ENCODE peak calls at places on chromosomes 13 and 19, in seven cellular contexts. E is NCI-H2029 treated with DMSO at 0.1 percent for 48 hours, R is coronary artery, K is ovary, O is neural progenitor cell, Q is NCI-H2081, F is kidney glomerular epithelial cell. I is an unnamed sample.

GRCh38 chr19:56639217-56639616 is 3.7 kb upstream of the SMIM17 start:
- DNase-seq in E (no peak), R (no peak), K (no peak), O (peak), Q (no peak), F (no peak), I (no peak)

GRCh38 chr13:20370815-20371421 is 138.8 kb upstream of the GJB6 start:
- DNase-seq in E (no peak), R (no peak), K (no peak), O (no peak), Q (no peak), F (no peak), I (no peak)

GRCh38 chr13:92719868-92720267 is 506.7 kb upstream of the GPC6 start:
- DNase-seq in E (peak), R (no peak), K (no peak), O (peak), Q (peak), F (no peak), I (no peak)

GRCh38 chr19:57363734-57364181 is 407 bp downstream of the TRAPPC2B start:
- DNase-seq in E (no peak), R (no peak), K (no peak), O (no peak), Q (no peak), F (no peak), I (no peak)

GRCh38 chr13:106497079-106497478 is 38.4 kb downstream of the EFNB2 start:
- DNase-seq in E (no peak), R (no peak), K (no peak), O (no peak), Q (no peak), F (no peak), I (no peak)

GRCh38 chr13:20654156-20654555 is 49.3 kb upstream of the IL17D start:
- DNase-seq in E (no peak), R (no peak), K (no peak), O (no peak), Q (no peak), F (no peak), I (no peak)

GRCh38 chr13:38366954-38367645 is 17.4 kb downstream of the UFM1 start:
- DNase-seq in E (no peak), R (no peak), K (no peak), O (no peak), Q (no peak), F (no peak), I (no peak)

GRCh38 chr13:99634672-99635071 is 133.4 kb downstream of the TM9SF2 start:
- DNase-seq in E (no peak), R (no peak), K (no peak), O (no peak), Q (no peak), F (no peak), I (no peak)

GRCh38 chr13:108957369-108958012 is 328.1 kb downstream of the MYO16 start:
- DNase-seq in E (no peak), R (no peak), K (no peak), O (peak), Q (no peak), F (peak), I (no peak)

GRCh38 chr19:48311384-48311783 is 14.0 kb upstream of the EMP3 start:
- DNase-seq in E (no peak), R (no peak), K (no peak), O (no peak), Q (no peak), F (no peak), I (no peak)

GRCh38 chr19:44371815-44372480 is 15.5 kb upstream of the ZNF112 start:
- DNase-seq in E (no peak), R (no peak), K (no peak), O (no peak), Q (no peak), F (no peak), I (no peak)

GRCh38 chr19:28793391-28794168 is 419.4 kb downstream of the UQCRFS1 start:
- DNase-seq in E (no peak), R (no peak), K (no peak), O (peak), Q (no peak), F (no peak), I (peak)

GRCh38 chr13:38965281-38965680 is 25.4 kb downstream of the STOML3 start:
- DNase-seq in E (no peak), R (no peak), K (no peak), O (no peak), Q (no peak), F (no peak), I (no peak)

GRCh38 chr19:1672038-1672768 is 19.8 kb upstream of the TCF3 start:
- DNase-seq in E (no peak), R (no peak), K (no peak), O (peak), Q (no peak), F (no peak), I (peak)

GRCh38 chr19:48403606-48404005 is 10.1 kb downstream of the GRIN2D start:
- DNase-seq in E (no peak), R (no peak), K (no peak), O (peak), Q (no peak), F (peak), I (peak)

GRCh38 chr13:27004389-27004788 is 167.2 kb downstream of the USP12 start:
- DNase-seq in E (no peak), R (no peak), K (no peak), O (no peak), Q (no peak), F (no peak), I (no peak)

GRCh38 chr13:108728370-108728769 is 99.0 kb downstream of the MYO16 start:
- DNase-seq in E (no peak), R (no peak), K (no peak), O (peak), Q (no peak), F (no peak), I (no peak)

GRCh38 chr13:105196052-105196451 is 1339.4 kb downstream of the EFNB2 start:
- DNase-seq in E (no peak), R (no peak), K (no peak), O (no peak), Q (no peak), F (no peak), I (no peak)

GRCh38 chr19:46813570-46814358 is 25.4 kb upstream of the SLC1A5 start:
- DNase-seq in E (peak), R (peak), K (peak), O (no peak), Q (peak), F (no peak), I (peak)

GRCh38 chr19:342801-343421 is 1.7 kb downstream of the MIER2 start:
- DNase-seq in E (no peak), R (no peak), K (peak), O (no peak), Q (no peak), F (no peak), I (peak)

GRCh38 chr13:42875448-42876269 is 94.3 kb downstream of the FAM216B start:
- DNase-seq in E (no peak), R (no peak), K (peak), O (peak), Q (no peak), F (no peak), I (no peak)

GRCh38 chr19:17001603-17002183 is 24.9 kb downstream of the CPAMD8 start:
- DNase-seq in E (no peak), R (no peak), K (no peak), O (no peak), Q (no peak), F (no peak), I (peak)

GRCh38 chr19:17331254-17331558 is 3.4 kb downstream of the ANO8 start:
- DNase-seq in E (peak), R (no peak), K (no peak), O (no peak), Q (no peak), F (no peak), I (no peak)

GRCh38 chr19:34808566-34808965 is 35.6 kb upstream of the ZNF599 start:
- DNase-seq in E (no peak), R (no peak), K (no peak), O (no peak), Q (no peak), F (peak), I (no peak)

GRCh38 chr19:944171-944567 is 18.3 kb downstream of the ARID3A start:
- DNase-seq in E (no peak), R (no peak), K (peak), O (no peak), Q (no peak), F (peak), I (peak)

GRCh38 chr13:102597029-102598015 is 536 bp downstream of the TPP2 start:
- DNase-seq in E (no peak), R (no peak), K (peak), O (peak), Q (no peak), F (peak), I (peak)

GRCh38 chr19:55484571-55485438 is at the start of gene NAT14:
- DNase-seq in E (peak), R (no peak), K (peak), O (peak), Q (peak), F (peak), I (peak)

GRCh38 chr13:34357435-34358232 is 539.7 kb downstream of the RFC3 start:
- DNase-seq in E (no peak), R (no peak), K (no peak), O (peak), Q (no peak), F (peak), I (no peak)

GRCh38 chr13:59776924-59777690 is 386.6 kb downstream of the DIAPH3 start:
- DNase-seq in E (no peak), R (no peak), K (no peak), O (no peak), Q (no peak), F (peak), I (no peak)

GRCh38 chr13:77028202-77028601 is 1.2 kb upstream of the FBXL3 start:
- DNase-seq in E (peak), R (no peak), K (no peak), O (no peak), Q (no peak), F (no peak), I (no peak)

GRCh38 chr19:13621413-13621812 is 115.1 kb upstream of the CACNA1A start:
- DNase-seq in E (no peak), R (no peak), K (no peak), O (no peak), Q (no peak), F (peak), I (no peak)

GRCh38 chr13:73417012-73417615 is 358.3 kb downstream of the KLF5 start:
- DNase-seq in E (no peak), R (no peak), K (no peak), O (peak), Q (no peak), F (peak), I (no peak)

GRCh38 chr19:43570174-43570791 is 5.0 kb downstream of the XRCC1 start:
- DNase-seq in E (peak), R (no peak), K (no peak), O (no peak), Q (peak), F (no peak), I (no peak)

GRCh38 chr13:65901723-65902122 is 1328.4 kb downstream of the PCDH9 start:
- DNase-seq in E (no peak), R (no peak), K (no peak), O (no peak), Q (no peak), F (no peak), I (no peak)

GRCh38 chr19:18847516-18848463 is 16.0 kb downstream of the UPF1 start:
- DNase-seq in E (no peak), R (no peak), K (no peak), O (no peak), Q (no peak), F (no peak), I (no peak)

GRCh38 chr13:69524459-69525155 is 583.0 kb upstream of the ATXN8OS start:
- DNase-seq in E (no peak), R (no peak), K (no peak), O (no peak), Q (no peak), F (peak), I (no peak)

GRCh38 chr13:99275093-99275469 is 16.9 kb upstream of the GPR18 start:
- DNase-seq in E (no peak), R (no peak), K (no peak), O (no peak), Q (no peak), F (peak), I (no peak)

GRCh38 chr19:15479391-15480345 is at the start of gene PGLYRP2:
- DNase-seq in E (no peak), R (no peak), K (no peak), O (no peak), Q (no peak), F (peak), I (no peak)

GRCh38 chr19:17020380-17020779 is 6.2 kb downstream of the CPAMD8 start:
- DNase-seq in E (no peak), R (no peak), K (no peak), O (no peak), Q (no peak), F (no peak), I (no peak)

GRCh38 chr19:8361921-8362793 is 1.8 kb upstream of the ANGPTL4 start:
- DNase-seq in E (peak), R (peak), K (peak), O (no peak), Q (no peak), F (peak), I (peak)